ENCODE peak calls at places on chromosomes 6 and 20, in ten cellular contexts. D is HepG2, R is sigmoid colon, I is K562, T is ovary, Q is stomach, P is tibial nerve, U is H1, J is transverse colon, N is SK-N-SH. E is an unnamed sample. For H3K36me3, the result is how much of the 10 kb centered on the place peaks cover.

GRCh38 chr20:14477125-14477524 is 139.7 kb upstream of the FLRT3 start:
- DNase-seq in T (no peak), I (no peak), U (no peak), D (no peak), N (no peak), P (no peak), R (no peak), J (no peak), Q (no peak), E (no peak)

GRCh38 chr6:139846538-139847321 is 472.3 kb upstream of the CITED2 start:
- DNase-seq in D (no peak), N (no peak), Q (no peak), T (no peak), J (peak), I (no peak), R (no peak), P (no peak), U (no peak), E (no peak)

GRCh38 chr6:2999005-2999620 is 581 bp upstream of the NQO2 start:
- DNase-seq in I (no peak), N (no peak), P (peak), R (no peak), U (no peak), D (peak), J (peak), Q (peak), T (peak), E (peak)

GRCh38 chr20:23613676-23614075 is 8.0 kb upstream of the CST9 start:
- DNase-seq in N (no peak), R (no peak), I (no peak), D (no peak), U (no peak), Q (no peak), T (peak), J (no peak), P (peak), E (peak)

GRCh38 chr6:41724638-41725501 is 10.5 kb downstream of the TFEB start:
- DNase-seq in J (no peak), R (no peak), D (no peak), N (no peak), U (no peak), Q (no peak), T (no peak), P (no peak), I (no peak), E (no peak)

GRCh38 chr20:46624941-46625340 is 26.3 kb downstream of the SLC13A3 start:
- DNase-seq in Q (no peak), R (no peak), J (no peak), U (no peak), P (no peak), T (no peak), D (no peak), N (no peak), I (no peak), E (no peak)

GRCh38 chr6:15406452-15406851 is 160.6 kb downstream of the JARID2 start:
- DNase-seq in D (no peak), R (no peak), T (no peak), P (no peak), U (no peak), J (no peak), N (no peak), Q (no peak), I (no peak), E (no peak)

GRCh38 chr6:70676821-70677220 is 9.1 kb downstream of the SMAP1 start:
- DNase-seq in Q (no peak), T (no peak), D (no peak), J (no peak), P (no peak), I (no peak), U (no peak), N (no peak), R (no peak), E (no peak)

GRCh38 chr6:117776441-117776840 is 101.2 kb downstream of the NUS1 start:
- DNase-seq in U (no peak), I (peak), D (peak), Q (no peak), T (no peak), R (no peak), J (no peak), P (no peak), N (no peak), E (no peak)

GRCh38 chr6:13248549-13248948 is 79.8 kb downstream of the TBC1D7 start:
- DNase-seq in I (no peak), U (no peak), T (no peak), R (no peak), D (no peak), P (no peak), Q (no peak), N (no peak), J (no peak), E (no peak)

GRCh38 chr6:138824482-138825134 is 28.7 kb downstream of the ECT2L start:
- DNase-seq in P (no peak), Q (no peak), I (peak), J (no peak), N (no peak), U (no peak), R (no peak), T (no peak), D (peak), E (no peak)

DNA sequence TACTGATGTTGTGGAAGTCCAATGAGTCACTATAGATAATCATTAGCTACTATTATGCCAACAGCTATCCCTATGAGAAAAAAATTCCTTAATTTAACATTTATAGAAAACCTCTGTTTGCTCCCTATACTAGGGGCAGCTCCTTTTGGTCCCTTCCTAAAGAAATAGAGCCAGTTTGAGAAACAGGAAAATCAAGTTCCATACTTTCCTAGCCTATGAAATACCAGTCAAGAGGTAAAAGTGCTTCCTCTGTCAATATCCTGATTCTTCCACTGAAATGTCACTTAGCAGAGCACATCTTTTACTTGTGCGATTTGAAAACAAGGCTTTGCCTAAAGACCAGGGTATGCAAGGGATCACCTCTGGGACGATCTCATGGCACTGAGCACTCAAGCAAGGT is 14.5 kb upstream of the TRIM39 start:
- DNase-seq in D (no peak), Q (no peak), P (no peak), T (no peak), I (no peak), N (no peak), R (no peak), J (no peak), U (no peak), E (no peak)
- H3K36me3 ChIP-seq in D (half or more), Q (under half), P (under half), T (under half), I (half or more), N (under half), R (under half), J (under half), U (under half), E (under half)

GRCh38 chr6:169529931-169530761 is 171.7 kb downstream of the WDR27 start:
- DNase-seq in Q (no peak), J (peak), D (no peak), I (no peak), P (no peak), N (no peak), T (no peak), R (peak), U (no peak), E (no peak)
- TF ChIP-seq EP300 in Q (peak), J (peak), D (no peak), I (no peak), P (no peak), N (peak), T (no peak), R (peak), U (no peak), E (no peak)

DNA sequence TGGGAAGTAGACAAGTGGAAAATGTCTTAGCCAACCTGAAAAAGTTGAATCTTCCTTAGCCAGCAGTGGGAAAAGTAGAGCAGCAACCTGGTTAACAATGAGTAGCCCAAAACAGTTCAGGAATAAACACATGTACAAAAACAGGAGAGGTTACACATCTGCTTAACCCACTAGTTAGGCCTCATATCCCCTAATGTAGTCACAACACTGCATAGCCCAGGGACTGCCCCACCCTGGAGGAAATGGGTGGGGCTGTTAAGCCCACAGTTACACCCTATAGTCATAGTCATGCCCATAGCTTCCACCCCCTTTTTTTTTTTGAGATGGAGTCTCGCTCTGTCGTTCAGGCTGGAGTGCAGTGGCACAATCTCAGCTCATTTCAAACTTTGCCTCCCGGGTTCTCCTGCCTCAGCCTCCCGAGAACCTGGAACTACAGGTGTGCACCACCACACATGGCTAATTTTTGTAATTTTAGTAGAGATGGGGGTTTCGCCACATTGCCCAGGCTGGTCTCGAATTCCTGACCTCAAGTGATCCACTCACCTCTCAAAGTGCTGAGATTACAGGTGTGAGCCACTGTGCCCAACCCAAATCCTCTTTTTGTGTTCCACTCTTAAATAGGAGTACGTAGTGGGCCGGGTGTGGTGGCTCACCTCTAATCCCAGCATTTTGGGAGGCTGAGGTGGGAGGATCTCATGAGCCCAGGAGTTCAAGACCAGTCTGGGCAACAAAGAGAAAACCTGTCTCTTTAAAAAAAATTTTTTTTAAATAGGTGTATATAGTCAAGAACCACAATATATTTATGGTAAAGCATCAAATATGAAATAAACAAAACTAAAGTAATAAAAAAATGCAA is 24.5 kb downstream of the ILRUN start:
- DNase-seq in U (no peak), Q (no peak), P (no peak), T (no peak), D (no peak), I (peak), N (no peak), R (no peak), J (peak), E (no peak)
- H3K27ac ChIP-seq in U (no peak), Q (peak), P (peak), T (no peak), D (peak), I (peak), N (no peak), R (peak), J (peak), E (peak)

GRCh38 chr6:43621836-43622180 is 7.3 kb downstream of the GTPBP2 start:
- DNase-seq in P (no peak), N (no peak), D (no peak), T (no peak), Q (no peak), R (no peak), I (no peak), J (no peak), U (no peak), E (no peak)
- H3K36me3 ChIP-seq in P (half or more), N (half or more), D (half or more), T (under half), Q (half or more), R (under half), I (half or more), J (under half), U (half or more), E (under half)

DNA sequence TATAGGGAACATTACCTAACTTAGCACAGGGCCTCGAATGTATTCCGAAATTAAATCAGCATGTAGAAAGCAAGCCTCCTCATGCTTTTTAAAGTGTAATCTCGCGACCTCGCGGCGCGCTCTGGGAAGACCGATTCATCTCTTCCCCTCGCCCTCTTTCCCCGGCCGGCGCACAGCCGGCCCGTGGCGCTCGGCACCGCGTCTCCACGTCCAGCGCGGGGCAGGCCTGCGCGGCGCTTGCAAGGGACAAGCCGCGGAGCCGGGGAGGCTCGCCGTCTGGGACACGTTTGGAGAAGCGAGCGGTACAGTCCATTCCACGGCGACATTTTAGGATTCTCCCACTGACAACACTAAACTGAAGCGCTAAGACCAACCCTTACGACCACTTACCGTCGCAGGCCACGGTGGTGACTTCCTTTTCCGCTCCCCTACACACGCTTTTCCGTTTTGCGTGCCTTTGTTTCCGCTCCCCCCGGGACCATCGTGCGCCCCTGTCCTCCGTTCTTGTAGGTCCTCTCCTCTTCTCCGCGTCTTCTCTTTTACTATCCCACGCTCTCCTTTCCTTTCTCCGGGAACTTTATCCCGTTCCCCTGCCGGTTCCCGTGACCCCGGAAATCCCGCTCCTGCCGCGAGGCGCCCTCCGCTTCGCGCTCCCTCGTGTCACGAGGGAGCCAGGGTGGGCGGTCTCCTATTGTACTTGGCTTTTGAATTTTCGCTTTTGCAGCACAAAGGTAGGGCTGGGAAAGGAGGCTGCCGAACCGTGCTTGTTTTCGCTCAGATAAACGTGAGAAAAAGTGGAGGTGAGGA is at the start of gene ECHDC1:
- DNase-seq in N (peak), U (peak), D (peak), Q (peak), T (peak), J (peak), I (peak), R (peak), P (peak), E (no peak)
- TF ChIP-seq EP300 in N (no peak), U (no peak), D (peak), Q (no peak), T (no peak), J (no peak), I (no peak), R (no peak), P (peak), E (no peak)

GRCh38 chr6:158032354-158032733 is 50.7 kb downstream of the SYNJ2 start:
- DNase-seq in R (peak), U (no peak), T (no peak), D (no peak), N (no peak), I (no peak), J (peak), P (no peak), Q (no peak), E (no peak)
- H3K27ac ChIP-seq in R (no peak), U (no peak), T (no peak), D (no peak), N (peak), I (no peak), J (peak), P (no peak), Q (peak), E (peak)

GRCh38 chr6:12132351-12133222 is 120.5 kb downstream of the HIVEP1 start:
- DNase-seq in J (no peak), U (no peak), Q (no peak), T (no peak), I (no peak), R (no peak), N (no peak), P (no peak), D (no peak), E (no peak)

GRCh38 chr6:12136905-12137304 is 124.8 kb downstream of the HIVEP1 start:
- DNase-seq in R (no peak), D (no peak), T (no peak), U (no peak), Q (no peak), J (no peak), I (no peak), P (no peak), N (no peak), E (no peak)

GRCh38 chr6:12137480-12137879 is 125.4 kb downstream of the HIVEP1 start:
- DNase-seq in Q (peak), I (peak), R (peak), D (no peak), P (peak), J (peak), N (no peak), T (peak), U (no peak), E (no peak)

GRCh38 chr6:12134991-12135390 is 122.9 kb downstream of the HIVEP1 start:
- DNase-seq in N (no peak), U (no peak), R (no peak), P (no peak), J (no peak), Q (no peak), T (no peak), I (no peak), D (no peak), E (peak)

GRCh38 chr6:12134581-12134980 is 122.5 kb downstream of the HIVEP1 start:
- DNase-seq in P (no peak), N (no peak), U (no peak), Q (no peak), J (no peak), I (no peak), T (no peak), R (no peak), D (no peak), E (peak)
- H3K36me3 ChIP-seq in P (under half), N (under half), U (under half), Q (under half), J (under half), I (half or more), T (under half), R (under half), D (under half), E (under half)

DNA sequence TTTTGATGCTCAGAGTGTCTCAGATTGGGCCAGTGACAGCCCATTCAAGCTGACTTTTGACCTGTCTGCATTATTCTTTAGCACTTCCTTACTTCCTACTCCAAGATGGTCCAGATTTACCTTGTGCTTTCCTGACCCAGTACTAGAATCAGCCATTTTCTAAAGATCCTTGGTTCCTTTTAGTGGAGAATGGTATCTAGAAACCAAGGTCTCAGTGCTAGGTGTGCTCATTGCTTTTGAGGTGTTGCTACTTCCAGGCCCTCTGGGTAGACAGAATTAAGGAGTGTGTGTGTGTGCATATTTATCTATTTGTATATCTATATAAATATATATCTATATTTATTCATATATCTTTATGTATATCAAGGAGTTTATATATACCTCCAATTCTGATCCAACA is 67.3 kb upstream of the UTRN start:
- DNase-seq in P (no peak), I (no peak), U (no peak), D (no peak), Q (no peak), N (no peak), T (no peak), R (no peak), J (no peak), E (no peak)
- TF ChIP-seq EP300 in P (no peak), I (no peak), U (no peak), D (no peak), Q (no peak), N (no peak), T (no peak), R (no peak), J (no peak), E (no peak)

DNA sequence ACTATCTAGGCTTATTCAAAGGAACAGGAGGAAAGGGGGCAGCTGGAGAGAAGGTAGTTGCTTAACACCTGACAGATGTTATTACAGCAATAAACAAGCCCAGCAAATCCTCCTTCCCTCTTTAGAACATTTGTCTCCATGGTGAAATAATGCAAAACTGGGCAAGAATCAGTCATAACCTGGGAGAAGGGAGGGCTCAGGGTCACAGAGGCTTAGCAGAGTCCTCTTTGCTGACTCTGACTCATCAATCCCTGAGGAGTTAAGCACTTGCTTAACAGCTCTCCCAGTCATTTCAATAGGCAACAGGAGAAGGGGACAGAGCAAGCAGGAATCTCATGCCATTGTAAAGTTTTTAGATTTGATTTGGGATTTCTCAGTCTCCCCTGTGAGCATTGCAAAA is 230.2 kb downstream of the IBTK start:
- DNase-seq in R (peak), P (peak), J (no peak), Q (no peak), U (no peak), I (no peak), N (no peak), D (peak), T (peak), E (no peak)
- H3K27ac ChIP-seq in R (peak), P (no peak), J (no peak), Q (peak), U (no peak), I (no peak), N (no peak), D (peak), T (no peak), E (peak)

GRCh38 chr6:169221264-169221663 is 32.4 kb downstream of the THBS2 start:
- DNase-seq in I (no peak), T (no peak), J (no peak), R (peak), U (no peak), Q (no peak), N (peak), D (no peak), P (no peak), E (peak)

GRCh38 chr6:169223006-169223405 is 30.6 kb downstream of the THBS2 start:
- DNase-seq in I (no peak), J (no peak), U (no peak), P (no peak), N (no peak), R (peak), D (no peak), T (no peak), Q (peak), E (no peak)

GRCh38 chr6:169217972-169218371 is 35.7 kb downstream of the THBS2 start:
- DNase-seq in D (no peak), J (no peak), I (no peak), T (no peak), N (no peak), P (no peak), R (no peak), Q (no peak), U (no peak), E (no peak)

GRCh38 chr6:169222126-169222525 is 31.5 kb downstream of the THBS2 start:
- DNase-seq in N (peak), D (no peak), R (peak), I (no peak), U (no peak), J (no peak), P (no peak), T (no peak), Q (no peak), E (peak)

GRCh38 chr6:169220068-169220964 is 33.3 kb downstream of the THBS2 start:
- DNase-seq in I (no peak), N (peak), R (peak), D (no peak), J (no peak), Q (no peak), U (no peak), P (no peak), T (no peak), E (peak)
- H3K36me3 ChIP-seq in I (under half), N (under half), R (under half), D (under half), J (under half), Q (under half), U (under half), P (half or more), T (under half), E (under half)